ENCODE peak calls at places on chromosome 18, in eight cellular contexts. F is GM10248; V is stimulated activated naive CD8-positive, alpha-beta T cell treated with anti-CD3 and anti-CD28 coated beads, Interleukin-15, amount 100 ng/mL, for 72 hours; M is GM20000; O is cerebellum; R is germinal center; G is cardiac muscle cell; T is GM03348. N is an unnamed sample.

GRCh38 chr18:28767201-28767600 is 590.3 kb upstream of the CDH2 start:
- DNase-seq in M (no peak), V (no peak), O (no peak), G (no peak), T (no peak), F (no peak), R (no peak), N (no peak)

GRCh38 chr18:8003878-8004675 is 437.0 kb downstream of the PTPRM start:
- DNase-seq in O (no peak), G (peak), R (no peak), F (no peak), T (no peak), V (no peak), M (no peak), N (no peak)

GRCh38 chr18:51195602-51196115 is 1.8 kb downstream of the MEX3C start:
- DNase-seq in M (peak), G (peak), V (peak), F (no peak), R (peak), T (no peak), O (peak), N (peak)

GRCh38 chr18:22838639-22839487 is 94.3 kb upstream of the RBBP8 start:
- DNase-seq in T (no peak), V (no peak), F (no peak), G (no peak), M (peak), R (no peak), O (no peak), N (no peak)

GRCh38 chr18:6561029-6561861 is 146.5 kb upstream of the L3MBTL4 start:
- DNase-seq in O (peak), G (peak), R (no peak), V (no peak), T (no peak), F (no peak), M (no peak), N (no peak)

GRCh38 chr18:13447621-13448020 is 229.1 kb downstream of the LDLRAD4 start:
- DNase-seq in F (no peak), O (no peak), M (no peak), T (peak), R (no peak), G (no peak), V (no peak), N (peak)

GRCh38 chr18:75247041-75247551 is 36.5 kb downstream of the TSHZ1 start:
- DNase-seq in R (no peak), T (peak), V (no peak), O (no peak), G (no peak), M (peak), F (peak), N (no peak)

GRCh38 chr18:53625997-53626599 is 598.4 kb downstream of the MBD2 start:
- DNase-seq in O (no peak), V (no peak), M (no peak), F (no peak), T (no peak), R (no peak), G (no peak), N (no peak)

GRCh38 chr18:48845174-48845573 is 105.6 kb downstream of the SMAD7 start:
- DNase-seq in T (no peak), F (no peak), M (no peak), G (no peak), V (no peak), O (no peak), R (no peak), N (no peak)

GRCh38 chr18:60508108-60508507 is 135.5 kb upstream of the MC4R start:
- DNase-seq in R (no peak), M (no peak), T (no peak), F (no peak), V (no peak), G (no peak), O (no peak), N (no peak)

GRCh38 chr18:58996131-58996632 is 131.5 kb downstream of the ZNF532 start:
- DNase-seq in R (no peak), G (no peak), T (peak), F (no peak), V (no peak), M (no peak), O (no peak), N (peak)

GRCh38 chr18:21117385-21118135 is 5.9 kb upstream of the ROCK1 start:
- DNase-seq in G (no peak), O (no peak), T (peak), R (no peak), M (no peak), V (no peak), F (no peak), N (peak)

GRCh38 chr18:50432915-50433314 is 58.1 kb downstream of the SKA1 start:
- DNase-seq in M (no peak), F (no peak), O (no peak), G (no peak), V (no peak), T (no peak), R (no peak), N (no peak)

GRCh38 chr18:3526421-3527354 is 76.7 kb downstream of the TGIF1 start:
- DNase-seq in T (peak), F (peak), V (no peak), R (no peak), G (peak), M (peak), O (peak), N (peak)

GRCh38 chr18:12015697-12016062 is 34.4 kb downstream of the IMPA2 start:
- DNase-seq in G (no peak), F (no peak), R (no peak), T (no peak), O (no peak), M (no peak), V (no peak), N (peak)

GRCh38 chr18:77127769-77128671 is 4.6 kb downstream of the MBP start:
- DNase-seq in O (no peak), F (no peak), R (peak), V (peak), T (peak), G (no peak), M (peak), N (peak)

GRCh38 chr18:3596324-3597158 is 146.6 kb downstream of the TGIF1 start:
- DNase-seq in T (no peak), R (peak), V (peak), G (peak), O (no peak), M (peak), F (peak), N (peak)

GRCh38 chr18:34867520-34867919 is 157.4 kb downstream of the DTNA start:
- DNase-seq in F (no peak), R (peak), V (peak), T (no peak), M (no peak), O (no peak), G (peak), N (no peak)

GRCh38 chr18:33277431-33277830 is 163.1 kb downstream of the CCDC178 start:
- DNase-seq in F (no peak), G (no peak), V (no peak), M (no peak), O (no peak), T (no peak), R (no peak), N (no peak)

GRCh38 chr18:8044004-8044403 is 476.9 kb downstream of the PTPRM start:
- DNase-seq in R (no peak), G (no peak), F (no peak), T (no peak), O (no peak), V (no peak), M (no peak), N (no peak)

GRCh38 chr18:62898359-62898758 is 183.0 kb downstream of the PHLPP1 start:
- DNase-seq in V (no peak), R (no peak), G (no peak), T (no peak), F (peak), O (no peak), M (peak), N (no peak)

GRCh38 chr18:8942021-8942908 is 160.2 kb upstream of the NDUFV2 start:
- DNase-seq in M (no peak), T (peak), R (no peak), G (no peak), O (no peak), V (no peak), F (no peak), N (no peak)